ENCODE peak calls at places on chromosomes 3 and 15, in five cellular contexts. One of them, this sample, is unnamed.

GRCh38 chr15:81957698-81958097 is 88.1 kb downstream of the MEX3B start:
- DNase-seq in K562: no peak
- DNase-seq in GM12891: no peak
- DNase-seq in HepG2: no peak
- DNase-seq in H1: no peak
- DNase-seq in this sample: no peak

GRCh38 chr3:45571216-45571615 is 23.3 kb upstream of the LIMD1 start:
- DNase-seq in H1: no peak
- DNase-seq in GM12891: no peak
- DNase-seq in K562: no peak
- DNase-seq in HepG2: no peak
- DNase-seq in this sample: no peak

GRCh38 chr3:126128504-126129407 is 44.8 kb upstream of the SLC41A3 start:
- DNase-seq in HepG2: no peak
- DNase-seq in H1: no peak
- DNase-seq in GM12891: no peak
- DNase-seq in K562: no peak
- DNase-seq in this sample: no peak

GRCh38 chr3:10392244-10392643 is 71.3 kb upstream of the SEC13 start:
- DNase-seq in HepG2: no peak
- DNase-seq in GM12891: no peak
- DNase-seq in K562: no peak
- DNase-seq in H1: no peak
- DNase-seq in this sample: no peak

GRCh38 chr15:45105586-45105985 is 8.4 kb downstream of the DUOX2 start:
- DNase-seq in K562: no peak
- DNase-seq in GM12891: no peak
- DNase-seq in H1: no peak
- DNase-seq in HepG2: no peak
- DNase-seq in this sample: no peak

GRCh38 chr15:66919421-66919820 is 146.0 kb upstream of the SMAD3 start:
- DNase-seq in K562: no peak
- DNase-seq in GM12891: no peak
- DNase-seq in HepG2: no peak
- DNase-seq in H1: no peak
- DNase-seq in this sample: no peak

GRCh38 chr15:90013503-90013937 is 12.4 kb downstream of the ZNF710 start:
- DNase-seq in GM12891: no peak
- DNase-seq in H1: no peak
- DNase-seq in K562: no peak
- DNase-seq in HepG2: no peak
- DNase-seq in this sample: no peak

GRCh38 chr3:43872901-43873300 is 182.2 kb downstream of the ABHD5 start:
- DNase-seq in HepG2: no peak
- DNase-seq in GM12891: no peak
- DNase-seq in K562: peak
- DNase-seq in H1: no peak
- DNase-seq in this sample: no peak

GRCh38 chr15:98276018-98276417 is 315.5 kb downstream of the ARRDC4 start:
- DNase-seq in GM12891: no peak
- DNase-seq in H1: no peak
- DNase-seq in K562: no peak
- DNase-seq in HepG2: no peak
- DNase-seq in this sample: no peak

GRCh38 chr15:63985221-63986184 is 60.8 kb downstream of the DAPK2 start:
- DNase-seq in HepG2: no peak
- DNase-seq in K562: no peak
- DNase-seq in H1: no peak
- DNase-seq in GM12891: no peak
- DNase-seq in this sample: no peak

GRCh38 chr3:64763980-64764379 is 76.2 kb upstream of the ADAMTS9 start:
- DNase-seq in H1: no peak
- DNase-seq in GM12891: no peak
- DNase-seq in HepG2: no peak
- DNase-seq in K562: no peak
- DNase-seq in this sample: no peak

GRCh38 chr3:153658151-153658550 is 463.0 kb upstream of the ARHGEF26 start:
- DNase-seq in HepG2: no peak
- DNase-seq in H1: no peak
- DNase-seq in K562: no peak
- DNase-seq in GM12891: no peak
- DNase-seq in this sample: no peak

GRCh38 chr3:135920275-135920674 is 45.3 kb upstream of the PPP2R3A start:
- DNase-seq in HepG2: no peak
- DNase-seq in GM12891: no peak
- DNase-seq in H1: no peak
- DNase-seq in K562: no peak
- DNase-seq in this sample: no peak

GRCh38 chr15:86609275-86609674 is 529.6 kb downstream of the AGBL1 start:
- DNase-seq in GM12891: no peak
- DNase-seq in H1: no peak
- DNase-seq in HepG2: no peak
- DNase-seq in K562: no peak
- DNase-seq in this sample: no peak

GRCh38 chr3:16372362-16373269 is 107.6 kb downstream of the OXNAD1 start:
- DNase-seq in HepG2: no peak
- DNase-seq in K562: no peak
- DNase-seq in H1: no peak
- DNase-seq in GM12891: no peak
- DNase-seq in this sample: no peak

GRCh38 chr3:107953707-107954106 is 137.1 kb downstream of the CD47 start:
- DNase-seq in HepG2: no peak
- DNase-seq in K562: no peak
- DNase-seq in GM12891: no peak
- DNase-seq in H1: no peak
- DNase-seq in this sample: no peak

GRCh38 chr3:48915296-48915695 is 3.3 kb upstream of the ARIH2 start:
- DNase-seq in GM12891: no peak
- DNase-seq in K562: peak
- DNase-seq in H1: no peak
- DNase-seq in HepG2: peak
- DNase-seq in this sample: no peak

GRCh38 chr3:153216928-153217327 is 54.9 kb downstream of the RAP2B start:
- DNase-seq in GM12891: no peak
- DNase-seq in HepG2: no peak
- DNase-seq in H1: no peak
- DNase-seq in K562: no peak
- DNase-seq in this sample: no peak

GRCh38 chr3:54033761-54034160 is 88.6 kb upstream of the CACNA2D3 start:
- DNase-seq in K562: no peak
- DNase-seq in H1: no peak
- DNase-seq in HepG2: no peak
- DNase-seq in GM12891: no peak
- DNase-seq in this sample: no peak

GRCh38 chr15:33963831-33964664 is 4.2 kb upstream of the CHRM5 start:
- DNase-seq in GM12891: no peak
- DNase-seq in K562: peak
- DNase-seq in H1: no peak
- DNase-seq in HepG2: peak
- DNase-seq in this sample: no peak

GRCh38 chr15:82530606-82531379 is 9.5 kb downstream of the RPS17 start:
- DNase-seq in H1: no peak
- DNase-seq in K562: peak
- DNase-seq in GM12891: peak
- DNase-seq in HepG2: peak
- DNase-seq in this sample: peak

GRCh38 chr3:145983101-145983500 is 177.9 kb downstream of the PLOD2 start:
- DNase-seq in K562: no peak
- DNase-seq in GM12891: no peak
- DNase-seq in H1: no peak
- DNase-seq in HepG2: no peak
- DNase-seq in this sample: no peak

GRCh38 chr3:129104051-129104450 is 17.6 kb downstream of the RAB43 start:
- DNase-seq in K562: no peak
- DNase-seq in H1: no peak
- DNase-seq in HepG2: no peak
- DNase-seq in GM12891: no peak
- DNase-seq in this sample: no peak

GRCh38 chr3:89180334-89180733 is 72.9 kb downstream of the EPHA3 start:
- DNase-seq in GM12891: no peak
- DNase-seq in H1: no peak
- DNase-seq in K562: no peak
- DNase-seq in HepG2: no peak
- DNase-seq in this sample: no peak

GRCh38 chr3:146546366-146546965 is 2.1 kb upstream of the PLSCR1 start:
- DNase-seq in K562: no peak
- DNase-seq in HepG2: no peak
- DNase-seq in H1: no peak
- DNase-seq in GM12891: no peak
- DNase-seq in this sample: no peak

GRCh38 chr3:155079795-155080546 is at the start of gene MME:
- DNase-seq in H1: peak
- DNase-seq in GM12891: no peak
- DNase-seq in HepG2: no peak
- DNase-seq in K562: peak
- DNase-seq in this sample: no peak

GRCh38 chr15:33699691-33700447 is 268.4 kb upstream of the CHRM5 start:
- DNase-seq in HepG2: peak
- DNase-seq in K562: no peak
- DNase-seq in H1: no peak
- DNase-seq in GM12891: no peak
- DNase-seq in this sample: no peak

GRCh38 chr3:64184621-64185020 is 40.6 kb downstream of the PRICKLE2 start:
- DNase-seq in HepG2: no peak
- DNase-seq in H1: no peak
- DNase-seq in K562: no peak
- DNase-seq in GM12891: no peak
- DNase-seq in this sample: no peak

GRCh38 chr3:133037440-133037839 is 751 bp upstream of the TMEM108 start:
- DNase-seq in H1: no peak
- DNase-seq in HepG2: no peak
- DNase-seq in GM12891: no peak
- DNase-seq in K562: no peak
- DNase-seq in this sample: no peak

GRCh38 chr3:23402728-23403505 is 199.8 kb downstream of the UBE2E2 start:
- DNase-seq in H1: no peak
- DNase-seq in GM12891: no peak
- DNase-seq in HepG2: no peak
- DNase-seq in K562: no peak
- DNase-seq in this sample: no peak

GRCh38 chr15:84797212-84797611 is 19.9 kb upstream of the ALPK3 start:
- DNase-seq in HepG2: no peak
- DNase-seq in K562: no peak
- DNase-seq in GM12891: no peak
- DNase-seq in H1: no peak
- DNase-seq in this sample: no peak

GRCh38 chr15:92034227-92034626 is 180.7 kb downstream of the SLCO3A1 start:
- DNase-seq in H1: no peak
- DNase-seq in HepG2: no peak
- DNase-seq in K562: no peak
- DNase-seq in GM12891: no peak
- DNase-seq in this sample: no peak

GRCh38 chr3:117997201-117998049 is 1037.2 kb downstream of the IGSF11 start:
- DNase-seq in GM12891: peak
- DNase-seq in H1: peak
- DNase-seq in HepG2: peak
- DNase-seq in K562: peak
- DNase-seq in this sample: peak

GRCh38 chr3:141853146-141853690 is 23.2 kb upstream of the ATP1B3 start:
- DNase-seq in K562: no peak
- DNase-seq in H1: no peak
- DNase-seq in HepG2: no peak
- DNase-seq in GM12891: no peak
- DNase-seq in this sample: no peak

GRCh38 chr3:185309795-185310194 is 53.1 kb upstream of the MAP3K13 start:
- DNase-seq in H1: no peak
- DNase-seq in K562: no peak
- DNase-seq in GM12891: no peak
- DNase-seq in HepG2: no peak
- DNase-seq in this sample: no peak

GRCh38 chr3:185306847-185307246 is 53.0 kb upstream of the EHHADH start:
- DNase-seq in H1: no peak
- DNase-seq in HepG2: no peak
- DNase-seq in K562: no peak
- DNase-seq in GM12891: no peak
- DNase-seq in this sample: no peak

GRCh38 chr3:185312006-185312405 is 50.9 kb upstream of the MAP3K13 start:
- DNase-seq in K562: no peak
- DNase-seq in H1: no peak
- DNase-seq in GM12891: no peak
- DNase-seq in HepG2: no peak
- DNase-seq in this sample: no peak

GRCh38 chr3:185309309-185309708 is 53.6 kb upstream of the MAP3K13 start:
- DNase-seq in HepG2: peak
- DNase-seq in GM12891: no peak
- DNase-seq in K562: no peak
- DNase-seq in H1: no peak
- DNase-seq in this sample: no peak

GRCh38 chr3:185308126-185308754 is 54.4 kb upstream of the EHHADH start:
- DNase-seq in HepG2: peak
- DNase-seq in H1: peak
- DNase-seq in K562: peak
- DNase-seq in GM12891: peak
- DNase-seq in this sample: peak
- TF ChIP-seq POLR2AphosphoS5 in HepG2: no peak
- TF ChIP-seq POLR2AphosphoS5 in H1: no peak
- TF ChIP-seq POLR2AphosphoS5 in K562: no peak
- TF ChIP-seq POLR2AphosphoS5 in GM12891: no peak
- TF ChIP-seq POLR2AphosphoS5 in this sample: no peak

DNA sequence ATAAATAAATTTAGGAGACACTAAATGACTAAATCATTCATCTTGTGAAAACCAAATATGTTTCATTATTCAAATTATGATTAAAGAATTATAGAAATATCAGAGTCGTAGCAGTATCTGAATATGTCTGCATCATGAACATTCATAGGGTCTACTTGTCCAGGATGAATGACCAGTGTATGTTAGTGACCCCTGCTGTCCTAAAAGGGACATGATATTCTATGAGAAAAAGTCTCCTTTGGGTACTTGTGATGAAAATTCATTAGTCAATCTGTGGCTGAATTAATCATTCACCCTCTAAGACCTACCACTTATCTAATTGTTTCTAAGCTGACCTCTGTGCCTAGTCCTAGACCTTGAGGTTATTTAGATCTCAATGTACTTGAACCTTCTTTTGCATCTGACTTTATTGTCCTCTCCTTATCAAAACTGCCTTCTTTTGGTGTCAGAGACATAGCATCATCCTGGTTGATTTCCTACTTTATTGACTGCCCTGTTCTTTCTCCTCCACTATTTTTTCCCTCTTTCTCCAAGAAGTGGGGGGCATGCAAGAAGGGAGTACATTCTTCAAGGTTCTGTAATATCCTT is 799.3 kb downstream of the DIPK2A start:
- DNase-seq in H1: no peak
- DNase-seq in K562: no peak
- DNase-seq in HepG2: peak
- DNase-seq in GM12891: no peak
- DNase-seq in this sample: no peak
- TF ChIP-seq POLR2A in H1: no peak
- TF ChIP-seq POLR2A in K562: no peak
- TF ChIP-seq POLR2A in HepG2: no peak
- TF ChIP-seq POLR2A in GM12891: no peak
- TF ChIP-seq POLR2A in this sample: no peak

GRCh38 chr3:171407746-171408145 is 52.5 kb downstream of the TNIK start:
- DNase-seq in K562: peak
- DNase-seq in HepG2: no peak
- DNase-seq in H1: no peak
- DNase-seq in GM12891: no peak
- DNase-seq in this sample: no peak
- TF ChIP-seq TAF1 in K562: no peak
- TF ChIP-seq TAF1 in HepG2: no peak
- TF ChIP-seq TAF1 in H1: no peak
- TF ChIP-seq TAF1 in GM12891: no peak
- TF ChIP-seq TAF1 in this sample: no peak

GRCh38 chr3:55449527-55449926 is 37.6 kb downstream of the WNT5A start:
- DNase-seq in GM12891: no peak
- DNase-seq in H1: no peak
- DNase-seq in K562: no peak
- DNase-seq in HepG2: no peak
- DNase-seq in this sample: no peak
- TF ChIP-seq POLR2AphosphoS5 in GM12891: no peak
- TF ChIP-seq POLR2AphosphoS5 in H1: no peak
- TF ChIP-seq POLR2AphosphoS5 in K562: no peak
- TF ChIP-seq POLR2AphosphoS5 in HepG2: no peak
- TF ChIP-seq POLR2AphosphoS5 in this sample: no peak